ENCODE peak calls at places on chromosomes 7 and 10, in seven cellular contexts. L, G, J, Y, O, P and I are unnamed samples.

GRCh38 chr7:5494683-5495561 is 71.3 kb upstream of the TNRC18 start:
- DNase-seq in G (peak; percentile 83), L (peak; percentile 88), Y (peak; percentile 70), O (no peak), P (peak; percentile 85), J (peak; percentile 89), I (peak; percentile 48)

GRCh38 chr10:22379059-22379458 is 33.8 kb downstream of the SPAG6 start:
- DNase-seq in J (no peak), Y (no peak), P (peak; percentile 53), L (no peak), G (no peak), O (no peak), I (no peak)

GRCh38 chr7:25858562-25859411 is 293.2 kb upstream of the NFE2L3 start:
- DNase-seq in J (no peak), P (no peak), Y (no peak), G (no peak), O (no peak), L (peak; percentile 60), I (no peak)

GRCh38 chr7:73353243-73353642 is 25.3 kb downstream of the FKBP6 start:
- DNase-seq in P (no peak), J (no peak), O (no peak), L (no peak), G (no peak), Y (no peak), I (no peak)

GRCh38 chr7:139441961-139442360 is 41.5 kb downstream of the KLRG2 start:
- DNase-seq in J (no peak), O (no peak), L (no peak), G (no peak), P (no peak), Y (no peak), I (no peak)

GRCh38 chr7:77866791-77867190 is 68.2 kb downstream of the PHTF2 start:
- DNase-seq in G (no peak), J (peak; percentile 39), Y (no peak), P (no peak), O (peak; percentile 39), L (no peak), I (no peak)

GRCh38 chr7:127833641-127834040 is 181.6 kb downstream of the SND1 start:
- DNase-seq in P (no peak), G (no peak), O (no peak), L (no peak), Y (no peak), J (no peak), I (no peak)

GRCh38 chr10:120229641-120230040 is 227.4 kb upstream of the PLPP4 start:
- DNase-seq in O (no peak), P (no peak), L (no peak), J (no peak), Y (no peak), G (no peak), I (no peak)

GRCh38 chr7:128703605-128704004 is 31.5 kb downstream of the GARIN1A start:
- DNase-seq in J (peak; percentile 5), G (no peak), Y (no peak), O (peak; percentile 8), P (no peak), L (no peak), I (no peak)

GRCh38 chr7:131735151-131735550 is 178.7 kb upstream of the PODXL start:
- DNase-seq in J (no peak), O (no peak), G (no peak), Y (no peak), P (no peak), L (no peak), I (no peak)

GRCh38 chr7:95622859-95623258 is 26.5 kb upstream of the PDK4 start:
- DNase-seq in G (no peak), Y (no peak), L (no peak), J (no peak), P (no peak), O (no peak), I (no peak)

GRCh38 chr10:51244739-51245138 is 170.5 kb downstream of the PRKG1 start:
- DNase-seq in G (peak; percentile 27), L (no peak), O (peak; percentile 80), J (no peak), P (no peak), Y (no peak), I (no peak)

GRCh38 chr10:11472158-11472753 is 139.2 kb downstream of the USP6NL start:
- DNase-seq in O (no peak), G (peak; percentile 73), J (peak; percentile 48), P (peak; percentile 73), Y (peak; percentile 44), L (peak; percentile 85), I (no peak)

GRCh38 chr7:158811461-158811860 is 17.8 kb downstream of the ESYT2 start:
- DNase-seq in J (peak; percentile 43), G (no peak), P (no peak), Y (peak; percentile 40), O (no peak), L (no peak), I (no peak)

GRCh38 chr7:102398543-102398942 is 2.4 kb downstream of the PRKRIP1 start:
- DNase-seq in O (no peak), J (no peak), Y (no peak), L (no peak), P (no peak), G (no peak), I (no peak)

GRCh38 chr10:11178606-11179221 is 161.0 kb downstream of the CELF2 start:
- DNase-seq in Y (no peak), J (peak; percentile 57), O (peak; percentile 50), P (peak; percentile 85), L (no peak), G (no peak), I (no peak)

GRCh38 chr7:84510501-84510900 is 315.9 kb upstream of the SEMA3A start:
- DNase-seq in Y (no peak), O (peak; percentile 39), L (no peak), P (no peak), J (peak; percentile 2), G (no peak), I (no peak)

GRCh38 chr10:78292987-78293865 is 259.6 kb downstream of the RPS24 start:
- DNase-seq in L (peak; percentile 39), J (no peak), G (peak; percentile 23), P (no peak), O (no peak), Y (no peak), I (no peak)

GRCh38 chr7:42082144-42082543 is 154.9 kb downstream of the GLI3 start:
- DNase-seq in G (no peak), L (no peak), Y (peak; percentile 46), J (peak; percentile 47), P (no peak), O (no peak), I (no peak)

GRCh38 chr10:99233680-99234018 is 2.0 kb downstream of the HPSE2 start:
- DNase-seq in G (no peak), L (no peak), J (no peak), P (no peak), O (no peak), Y (no peak), I (no peak)

GRCh38 chr10:132712698-132713232 is 73.2 kb downstream of the NKX6-2 start:
- DNase-seq in O (no peak), G (no peak), Y (no peak), J (no peak), P (no peak), L (no peak), I (no peak)

GRCh38 chr10:52213511-52213831 is 100.6 kb upstream of the DKK1 start:
- DNase-seq in J (peak; percentile 26), G (no peak), O (no peak), L (no peak), P (no peak), Y (no peak), I (no peak)

GRCh38 chr7:114175140-114175539 is 239.5 kb upstream of the FOXP2 start:
- DNase-seq in Y (no peak), O (no peak), L (no peak), G (no peak), P (no peak), J (peak; percentile 8), I (no peak)